ENCODE peak calls at places on chromosomes 16 and 17, in ten cellular contexts. G, F, Y, M, L, E, I, Z, S and P are unnamed samples.

GRCh38 chr17:30436729-30437128 is 40.5 kb upstream of the GOSR1 start:
- DNase-seq in Y (no peak), Z (no peak), M (no peak), I (no peak), E (no peak), G (no peak), L (no peak), S (no peak), F (no peak), P (no peak)

GRCh38 chr16:69865701-69866100 is 85.4 kb upstream of the CLEC18A start:
- DNase-seq in I (no peak), Y (no peak), E (no peak), F (no peak), Z (no peak), G (no peak), S (no peak), L (no peak), M (no peak), P (peak; percentile 81)

GRCh38 chr17:48646183-48647102 is 20.3 kb upstream of the HOXB9 start:
- DNase-seq in Y (no peak), M (no peak), Z (no peak), E (no peak), F (no peak), S (peak; percentile 67), I (no peak), G (no peak), L (no peak), P (no peak)

GRCh38 chr16:81511371-81511770 is 66.8 kb downstream of the CMIP start:
- DNase-seq in F (no peak), Z (peak; percentile 76), G (no peak), E (no peak), I (no peak), S (no peak), M (no peak), Y (no peak), L (no peak), P (peak; percentile 93)

GRCh38 chr17:8244768-8245167 is 3.1 kb downstream of the CTC1 start:
- DNase-seq in M (no peak), G (no peak), E (no peak), Z (no peak), L (no peak), I (no peak), F (no peak), Y (no peak), S (no peak), P (no peak)

GRCh38 chr16:65655802-65656201 is 533.9 kb upstream of the CDH11 start:
- DNase-seq in F (no peak), I (no peak), G (no peak), S (no peak), Z (no peak), M (no peak), L (no peak), Y (no peak), E (no peak), P (no peak)

GRCh38 chr16:86379505-86379846 is 130.9 kb upstream of the FOXF1 start:
- DNase-seq in Z (no peak), Y (no peak), L (no peak), S (no peak), E (no peak), F (no peak), I (no peak), G (no peak), M (no peak), P (peak; percentile 78)

GRCh38 chr16:81185416-81185815 is 53.1 kb upstream of the BCO1 start:
- DNase-seq in G (no peak), Z (no peak), E (no peak), F (peak; percentile 46), I (no peak), L (no peak), S (no peak), Y (no peak), M (no peak), P (no peak)

GRCh38 chr16:21166561-21166961 is 8.1 kb downstream of the LDAF1 start:
- DNase-seq in I (no peak), Y (no peak), G (no peak), E (no peak), Z (no peak), S (no peak), L (no peak), M (no peak), F (no peak), P (peak; percentile 49)

GRCh38 chr17:45641541-45641940 is 142.6 kb upstream of the CRHR1 start:
- DNase-seq in L (no peak), G (no peak), M (no peak), Y (no peak), Z (no peak), I (no peak), S (no peak), F (no peak), E (no peak), P (no peak)

GRCh38 chr16:28543072-28543471 is 4.3 kb upstream of the NUPR1 start:
- DNase-seq in Y (no peak), M (peak; percentile 41), S (no peak), E (no peak), F (no peak), Z (no peak), L (no peak), I (peak; percentile 10), G (no peak), P (no peak)

GRCh38 chr16:83513006-83513755 is 294.6 kb upstream of the HSBP1 start:
- DNase-seq in L (peak; percentile 23), I (no peak), Z (peak; percentile 25), M (no peak), F (no peak), S (no peak), E (no peak), Y (peak; percentile 49), G (no peak), P (peak; percentile 90)

GRCh38 chr17:72334205-72334604 is 213.4 kb downstream of the SOX9 start:
- DNase-seq in Y (peak; percentile 14), G (no peak), M (no peak), S (no peak), L (no peak), Z (peak; percentile 56), E (no peak), I (no peak), F (no peak), P (peak; percentile 90)